ENCODE peak calls at places on chromosomes 4 and X, in four cellular contexts. T is neural crest cell, Q is fibroblast of mammary gland, Z is cardiac fibroblast. L is an unnamed sample.

GRCh38 chr4:168336837-168337549 is 18.4 kb upstream of the DDX60 start:
- DNase-seq in T (no peak), Q (no peak), Z (no peak), L (no peak)

GRCh38 chrX:68180501-68181061 is 252.7 kb downstream of the OPHN1 start:
- DNase-seq in T (no peak), Q (no peak), Z (no peak), L (no peak)

GRCh38 chrX:31168596-31168995 is 96.8 kb upstream of the FTHL17 start:
- DNase-seq in T (no peak), Q (no peak), Z (no peak), L (no peak)

GRCh38 chrX:70042399-70043371 is 7.1 kb downstream of the AWAT2 start:
- DNase-seq in T (no peak), Q (peak; percentile 36), Z (peak; percentile 34), L (peak; percentile 8)

GRCh38 chr4:170599894-170600293 is 510.1 kb upstream of the AADAT start:
- DNase-seq in T (no peak), Q (no peak), Z (no peak), L (no peak)

GRCh38 chrX:109270580-109271484 is 211.1 kb downstream of the GUCY2F start:
- DNase-seq in T (no peak), Q (peak; percentile 12), Z (peak; percentile 39), L (no peak)

GRCh38 chr4:176404591-176404990 is 84.8 kb downstream of the SPCS3 start:
- DNase-seq in T (no peak), Q (peak; percentile 81), Z (no peak), L (peak; percentile 43)

GRCh38 chrX:15269618-15270521 is at the start of gene ASB9:
- DNase-seq in T (no peak), Q (peak; percentile 79), Z (peak; percentile 51), L (peak; percentile 50)

GRCh38 chr4:94690851-94691254 is 66.9 kb upstream of the BMPR1B start:
- DNase-seq in T (no peak), Q (peak; percentile 59), Z (peak; percentile 21), L (peak; percentile 65)

GRCh38 chr4:89482248-89482647 is 174.6 kb upstream of the GPRIN3 start:
- DNase-seq in T (no peak), Q (peak; percentile 65), Z (peak; percentile 63), L (peak; percentile 37)

GRCh38 chr4:177119021-177119461 is 190.6 kb upstream of the NEIL3 start:
- DNase-seq in T (no peak), Q (peak; percentile 68), Z (peak; percentile 80), L (peak; percentile 48)

GRCh38 chr4:57184378-57185031 is 74.3 kb upstream of the IGFBP7 start:
- DNase-seq in T (no peak), Q (no peak), Z (no peak), L (no peak)

GRCh38 chrX:150792949-150793527 is 99.8 kb downstream of the MTMR1 start:
- DNase-seq in T (no peak), Q (no peak), Z (no peak), L (no peak)

GRCh38 chr4:37994569-37994968 is 34.4 kb downstream of the PTTG2 start:
- DNase-seq in T (no peak), Q (no peak), Z (no peak), L (no peak)

GRCh38 chrX:154511761-154512160 is 4.3 kb downstream of the FAM3A start:
- DNase-seq in T (no peak), Q (no peak), Z (no peak), L (no peak)

GRCh38 chr4:158209825-158210807 is at the start of gene TMEM144:
- DNase-seq in T (peak; percentile 57), Q (peak; percentile 88), Z (peak; percentile 91), L (peak; percentile 79)

GRCh38 chr4:168167714-168168284 is 75.5 kb downstream of the ANXA10 start:
- DNase-seq in T (no peak), Q (peak; percentile 10), Z (no peak), L (no peak)

GRCh38 chr4:41212221-41213203 is 1.8 kb downstream of the APBB2 start:
- DNase-seq in T (no peak), Q (peak; percentile 78), Z (peak; percentile 85), L (peak; percentile 61)

GRCh38 chr4:159150838-159151390 is 48.0 kb downstream of the RAPGEF2 start:
- DNase-seq in T (no peak), Q (no peak), Z (no peak), L (no peak)

GRCh38 chr4:2793920-2794706 is 1.2 kb downstream of the SH3BP2 start:
- DNase-seq in T (no peak), Q (no peak), Z (peak; percentile 71), L (peak; percentile 27)

GRCh38 chr4:98363431-98363830 is 102.2 kb downstream of the RAP1GDS1 start:
- DNase-seq in T (no peak), Q (no peak), Z (peak; percentile 13), L (no peak)
- TF ChIP-seq CTCF in T (no peak), Q (no peak), Z (no peak), L (no peak)

GRCh38 chrX:66728818-66729271 is 90.0 kb upstream of the EDA2R start:
- DNase-seq in T (peak; percentile 50), Q (peak; percentile 78), Z (peak; percentile 61), L (peak; percentile 68)

GRCh38 chrX:66731398-66731797 is 92.5 kb upstream of the EDA2R start:
- DNase-seq in T (no peak), Q (peak; percentile 68), Z (peak; percentile 54), L (peak; percentile 50)
- TF ChIP-seq CTCF in T (peak; percentile 56), Q (peak; percentile 47), Z (peak; percentile 31), L (peak; percentile 75)

DNA sequence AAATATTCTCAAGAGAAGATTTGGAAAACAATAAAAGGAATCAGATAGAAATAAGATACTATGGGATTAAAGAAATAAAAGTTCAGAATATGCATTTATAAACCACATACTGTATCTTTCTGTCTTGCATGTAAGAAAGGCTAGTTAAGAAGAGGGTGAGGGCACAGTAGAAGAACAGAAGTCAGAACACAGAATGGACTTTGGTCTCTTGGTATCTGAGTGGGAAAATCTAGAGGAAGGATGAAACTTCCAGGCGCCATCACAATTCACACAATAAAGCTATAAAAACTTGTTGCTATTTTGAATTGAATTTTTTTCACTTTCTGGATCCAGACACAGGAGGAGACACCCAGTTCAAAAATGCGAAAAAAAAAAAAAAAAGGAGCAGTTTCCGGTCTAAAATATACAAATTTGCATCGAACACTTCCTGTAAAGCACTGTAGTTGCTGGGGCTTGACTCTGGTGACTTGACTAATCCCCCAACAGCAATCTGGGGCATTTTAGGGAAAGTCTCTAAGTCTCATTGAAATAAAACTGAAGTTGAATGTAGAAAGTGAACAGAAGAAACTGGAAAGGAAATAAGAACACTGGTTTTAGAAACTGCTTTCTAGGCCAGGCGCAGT is 8.1 kb upstream of the NAAA start:
- DNase-seq in T (no peak), Q (no peak), Z (no peak), L (no peak)
- TF ChIP-seq CTCF in T (no peak), Q (no peak), Z (no peak), L (no peak)

DNA sequence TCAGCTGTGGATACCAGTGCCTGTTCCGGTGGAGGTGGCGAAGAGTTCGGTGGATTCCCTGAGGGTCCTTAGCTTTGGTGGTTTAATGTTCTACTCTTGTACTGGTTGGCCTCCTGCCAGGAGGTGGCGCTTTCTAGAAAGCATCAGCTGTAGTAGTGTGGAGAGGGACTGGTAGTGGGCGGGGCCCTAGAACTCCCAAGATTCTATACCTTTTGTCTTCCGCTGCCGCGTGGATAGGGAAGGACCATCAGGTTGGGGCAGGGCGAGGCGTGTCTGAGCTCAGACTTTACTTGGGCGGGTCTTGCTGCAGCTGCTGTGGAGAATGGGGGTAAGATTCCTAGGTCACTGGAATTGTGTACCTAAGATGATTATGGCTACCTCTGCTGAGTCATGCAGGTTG is 390.3 kb downstream of the FAM47A start:
- DNase-seq in T (no peak), Q (no peak), Z (no peak), L (no peak)
- TF ChIP-seq CTCF in T (no peak), Q (no peak), Z (no peak), L (no peak)

DNA sequence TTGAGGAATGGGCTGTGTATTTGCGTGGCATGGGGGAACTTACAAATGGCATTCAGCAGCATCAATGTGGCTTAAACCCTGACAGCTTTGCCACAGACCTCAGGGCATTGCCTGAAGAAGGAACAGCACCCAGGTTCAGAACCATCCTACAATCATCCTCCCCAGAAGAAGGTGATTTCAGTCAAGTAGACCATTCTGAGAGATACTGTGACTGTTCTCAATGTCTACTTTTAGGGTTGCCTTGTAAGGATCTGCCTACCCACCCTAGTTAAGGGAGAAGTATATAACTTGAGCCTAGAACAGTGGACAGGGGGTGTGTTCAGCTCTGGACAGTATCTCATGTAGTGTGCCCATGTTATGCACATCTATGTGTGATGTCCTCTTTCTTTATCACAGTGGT is 1.6 kb upstream of the FGF5 start:
- DNase-seq in T (no peak), Q (no peak), Z (no peak), L (no peak)
- TF ChIP-seq CTCF in T (no peak), Q (no peak), Z (no peak), L (no peak)

GRCh38 chr4:83326546-83326945 is 8.1 kb downstream of the HPSE start:
- DNase-seq in T (no peak), Q (no peak), Z (no peak), L (no peak)

GRCh38 chr4:83323136-83323535 is 11.5 kb downstream of the HPSE start:
- DNase-seq in T (no peak), Q (no peak), Z (no peak), L (no peak)

GRCh38 chr4:83329521-83330105 is 5.0 kb downstream of the HPSE start:
- DNase-seq in T (no peak), Q (peak; percentile 68), Z (peak; percentile 71), L (no peak)

GRCh38 chr4:83331959-83332358 is 2.7 kb downstream of the HPSE start:
- DNase-seq in T (no peak), Q (no peak), Z (no peak), L (no peak)

DNA sequence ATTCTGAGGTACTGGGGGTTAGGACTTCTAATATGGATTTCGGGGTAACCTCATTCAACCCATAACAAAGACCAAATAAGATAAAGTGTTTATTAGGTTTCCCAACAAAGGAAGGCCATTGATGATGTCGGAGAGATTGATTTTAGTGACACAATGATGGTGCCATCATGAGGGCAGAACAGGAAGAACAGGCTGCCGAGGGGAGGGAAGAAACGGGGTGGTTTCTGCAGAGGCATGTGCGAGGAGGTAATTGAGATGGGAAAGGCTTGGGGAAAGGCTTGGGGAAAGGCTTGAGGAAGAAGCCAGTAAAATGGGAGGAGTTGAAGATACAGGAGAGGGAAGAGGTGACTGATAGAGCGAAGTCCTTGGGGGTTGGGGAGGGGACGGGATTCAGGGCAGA is 6.2 kb downstream of the HPSE start:
- DNase-seq in T (no peak), Q (no peak), Z (no peak), L (no peak)
- TF ChIP-seq CTCF in T (peak; percentile 32), Q (no peak), Z (no peak), L (peak; percentile 13)

GRCh38 chr4:24885342-24885741 is 27.5 kb downstream of the CCDC149 start:
- DNase-seq in T (no peak), Q (peak; percentile 10), Z (peak; percentile 5), L (no peak)
- TF ChIP-seq CTCF in T (no peak), Q (no peak), Z (no peak), L (no peak)

DNA sequence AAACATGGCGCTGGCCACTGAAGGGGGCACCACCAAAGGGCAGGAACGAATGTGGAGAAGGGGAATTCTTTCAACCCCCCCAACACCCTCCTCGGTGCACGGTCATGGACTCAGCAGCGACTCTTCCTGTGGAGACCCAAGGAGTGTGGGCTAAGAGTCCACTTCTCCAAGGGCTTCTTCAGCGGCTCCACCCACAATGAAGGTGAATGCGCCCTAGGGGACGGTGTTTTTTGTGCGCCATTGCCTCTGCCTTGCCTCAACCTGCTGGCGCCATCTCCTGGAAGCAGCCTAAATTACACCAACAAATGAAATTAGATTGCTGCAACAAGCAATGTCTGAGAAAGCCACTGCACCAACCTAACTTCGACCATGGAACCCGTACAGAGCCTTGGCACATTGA is 169.2 kb upstream of the MAGEB18 start:
- DNase-seq in T (peak; percentile 50), Q (peak; percentile 2), Z (peak; percentile 48), L (no peak)
- TF ChIP-seq CTCF in T (peak; percentile 56), Q (peak; percentile 31), Z (peak; percentile 39), L (no peak)